ENCODE peak calls at places on chromosomes 7 and 10, in nine cellular contexts. B is heart right ventricle; G is iPS DF 6.9; L is Panc1; F is transverse colon; N is naive thymus-derived CD4-positive, alpha-beta T cell; X is right lobe of liver; Q is MM.1S; Z is mesendoderm. W is an unnamed sample. For H3K36me3 and H3K4me1, the result is how much of the 10 kb centered on the place peaks cover.

GRCh38 chr10:73625004-73625883 is 16.0 kb downstream of the MYOZ1 start:
- DNase-seq in L (no peak), Q (peak), F (peak), B (peak), X (peak), G (no peak), Z (peak), N (peak), W (peak)

GRCh38 chr10:43361532-43362190 is 9.8 kb upstream of the FXYD4 start:
- DNase-seq in Q (no peak), N (no peak), B (no peak), G (no peak), L (no peak), Z (no peak), F (no peak), X (no peak), W (no peak)

GRCh38 chr10:23106508-23106907 is 11.1 kb downstream of the MSRB2 start:
- DNase-seq in X (no peak), F (no peak), L (no peak), N (no peak), G (no peak), B (no peak), Z (no peak), Q (no peak), W (no peak)

GRCh38 chr7:108045154-108045553 is 42.2 kb upstream of the LAMB1 start:
- DNase-seq in F (no peak), L (no peak), Q (no peak), X (no peak), N (no peak), Z (no peak), G (no peak), B (no peak), W (no peak)

GRCh38 chr7:22219036-22219435 is 137.9 kb downstream of the RAPGEF5 start:
- DNase-seq in X (no peak), Q (no peak), Z (no peak), L (no peak), B (no peak), G (no peak), F (no peak), N (no peak), W (no peak)

GRCh38 chr7:81819861-81820260 is 50.0 kb upstream of the HGF start:
- DNase-seq in X (no peak), L (no peak), F (no peak), Z (no peak), Q (no peak), B (no peak), G (no peak), N (no peak), W (no peak)

GRCh38 chr10:79449181-79450146 is 4.0 kb upstream of the ZCCHC24 start:
- DNase-seq in F (no peak), L (no peak), N (no peak), Z (peak), B (no peak), X (peak), G (no peak), Q (no peak), W (no peak)

GRCh38 chr10:102504179-102504975 is 605 bp downstream of the SUFU start:
- DNase-seq in Z (peak), Q (peak), X (peak), G (peak), F (peak), N (peak), B (peak), L (no peak), W (peak)

GRCh38 chr7:71106226-71106625 is 25.7 kb upstream of the GALNT17 start:
- DNase-seq in F (no peak), B (no peak), X (no peak), G (no peak), Z (peak), N (no peak), L (no peak), Q (no peak), W (no peak)

GRCh38 chr10:23610626-23611307 is 171.9 kb downstream of the OTUD1 start:
- DNase-seq in Z (no peak), F (no peak), Q (no peak), L (no peak), G (no peak), X (no peak), N (no peak), B (no peak), W (no peak)

GRCh38 chr7:136386876-136387275 is 409.7 kb upstream of the MTPN start:
- DNase-seq in F (no peak), Q (no peak), X (no peak), G (no peak), Z (no peak), B (no peak), L (no peak), N (no peak), W (no peak)

GRCh38 chr7:99514050-99514449 is 9.6 kb downstream of the ZKSCAN5 start:
- DNase-seq in L (no peak), G (no peak), Z (no peak), N (no peak), X (no peak), F (no peak), B (no peak), Q (peak), W (no peak)

GRCh38 chr10:7855205-7855604 is 36.9 kb downstream of the TAF3 start:
- DNase-seq in X (no peak), Z (peak), G (no peak), N (no peak), L (no peak), F (no peak), Q (no peak), B (no peak), W (no peak)

GRCh38 chr10:124671486-124672075 is 72.6 kb downstream of the FAM53B start:
- DNase-seq in X (no peak), F (no peak), B (peak), N (peak), Q (no peak), L (no peak), G (no peak), Z (peak), W (no peak)

GRCh38 chr7:17556247-17556646 is 257.8 kb downstream of the AHR start:
- DNase-seq in Q (peak), L (no peak), N (no peak), X (no peak), F (no peak), G (no peak), Z (no peak), B (no peak), W (no peak)

GRCh38 chr7:45120-46090 is 147.0 kb upstream of the FAM20C start:
- DNase-seq in Q (no peak), G (no peak), N (no peak), Z (no peak), F (peak), B (no peak), X (no peak), L (no peak), W (no peak)

GRCh38 chr7:47654672-47655340 is 72.9 kb upstream of the TNS3 start:
- DNase-seq in Q (no peak), F (no peak), X (no peak), N (no peak), Z (no peak), B (no peak), L (no peak), G (no peak), W (no peak)

GRCh38 chr7:9097565-9098060 is 664.2 kb downstream of the NXPH1 start:
- DNase-seq in L (no peak), Z (no peak), F (no peak), B (no peak), Q (no peak), N (no peak), X (no peak), G (no peak), W (no peak)

GRCh38 chr10:61757525-61758397 is 95.0 kb downstream of the CABCOCO1 start:
- DNase-seq in B (no peak), Q (no peak), G (no peak), N (no peak), Z (no peak), X (no peak), F (peak), L (no peak), W (peak)

GRCh38 chr10:19702215-19702614 is 114.0 kb upstream of the PLXDC2 start:
- DNase-seq in B (no peak), Q (no peak), X (no peak), N (no peak), F (no peak), G (no peak), L (no peak), Z (no peak), W (no peak)

GRCh38 chr10:117609095-117609821 is 66.7 kb downstream of the EMX2 start:
- DNase-seq in Q (no peak), L (peak), Z (no peak), B (peak), G (no peak), N (no peak), F (no peak), X (no peak), W (no peak)

GRCh38 chr7:73871163-73872011 is 10.4 kb downstream of the TMEM270 start:
- DNase-seq in X (peak), G (no peak), L (no peak), F (peak), Z (no peak), Q (no peak), B (peak), N (no peak), W (peak)

GRCh38 chr7:94391716-94392390 is 2.8 kb upstream of the COL1A2 start:
- DNase-seq in B (no peak), G (no peak), Z (peak), X (no peak), N (peak), F (no peak), L (no peak), Q (peak), W (no peak)

GRCh38 chr7:150940446-150941102 is 37.5 kb downstream of the KCNH2 start:
- DNase-seq in Q (no peak), F (no peak), G (no peak), Z (no peak), N (no peak), X (no peak), B (no peak), L (no peak), W (no peak)

GRCh38 chr7:16543456-16543855 is 16.8 kb downstream of the LRRC72 start:
- DNase-seq in L (no peak), Q (no peak), N (no peak), X (no peak), Z (peak), F (no peak), G (no peak), B (no peak), W (no peak)

GRCh38 chr10:10508241-10508640 is 509.4 kb upstream of the CELF2 start:
- DNase-seq in F (no peak), G (no peak), Z (no peak), X (no peak), B (no peak), L (no peak), N (no peak), Q (no peak), W (no peak)

GRCh38 chr10:121698336-121698735 is 100.1 kb upstream of the FGFR2 start:
- DNase-seq in L (no peak), F (no peak), B (no peak), Z (no peak), G (no peak), X (no peak), N (no peak), Q (no peak), W (no peak)

GRCh38 chr7:55486991-55487390 is 85.3 kb downstream of the VOPP1 start:
- DNase-seq in N (no peak), Q (no peak), X (no peak), L (no peak), Z (no peak), B (no peak), G (no peak), F (no peak), W (no peak)
- H3K36me3 ChIP-seq in N (under half), Q (under half), X (under half), L (under half), Z (under half), B (under half), G (under half), F (under half), W (under half)

GRCh38 chr7:43749383-43749940 is 9.0 kb upstream of the BLVRA start:
- DNase-seq in G (no peak), Z (no peak), X (no peak), L (no peak), F (no peak), B (no peak), Q (no peak), N (no peak), W (no peak)

GRCh38 chr7:43753401-43753800 is 5.1 kb upstream of the BLVRA start:
- DNase-seq in N (no peak), Z (no peak), B (no peak), X (no peak), F (no peak), L (no peak), G (no peak), Q (no peak), W (no peak)

GRCh38 chr7:43747703-43748102 is 10.8 kb upstream of the BLVRA start:
- DNase-seq in Q (no peak), N (no peak), B (no peak), L (no peak), G (no peak), Z (no peak), F (no peak), X (no peak), W (no peak)

GRCh38 chr7:43752411-43752810 is 6.1 kb upstream of the BLVRA start:
- DNase-seq in Z (no peak), X (no peak), G (no peak), Q (peak), L (no peak), N (no peak), B (no peak), F (no peak), W (no peak)

GRCh38 chr7:43750016-43750887 is 8.2 kb upstream of the BLVRA start:
- DNase-seq in L (no peak), B (no peak), Z (peak), N (no peak), X (no peak), Q (no peak), F (no peak), G (no peak), W (no peak)
- H3K4me1 ChIP-seq in L (under half), B (under half), Z (under half), N (under half), X (under half), Q (under half), F (under half), G (under half), W (under half)

DNA sequence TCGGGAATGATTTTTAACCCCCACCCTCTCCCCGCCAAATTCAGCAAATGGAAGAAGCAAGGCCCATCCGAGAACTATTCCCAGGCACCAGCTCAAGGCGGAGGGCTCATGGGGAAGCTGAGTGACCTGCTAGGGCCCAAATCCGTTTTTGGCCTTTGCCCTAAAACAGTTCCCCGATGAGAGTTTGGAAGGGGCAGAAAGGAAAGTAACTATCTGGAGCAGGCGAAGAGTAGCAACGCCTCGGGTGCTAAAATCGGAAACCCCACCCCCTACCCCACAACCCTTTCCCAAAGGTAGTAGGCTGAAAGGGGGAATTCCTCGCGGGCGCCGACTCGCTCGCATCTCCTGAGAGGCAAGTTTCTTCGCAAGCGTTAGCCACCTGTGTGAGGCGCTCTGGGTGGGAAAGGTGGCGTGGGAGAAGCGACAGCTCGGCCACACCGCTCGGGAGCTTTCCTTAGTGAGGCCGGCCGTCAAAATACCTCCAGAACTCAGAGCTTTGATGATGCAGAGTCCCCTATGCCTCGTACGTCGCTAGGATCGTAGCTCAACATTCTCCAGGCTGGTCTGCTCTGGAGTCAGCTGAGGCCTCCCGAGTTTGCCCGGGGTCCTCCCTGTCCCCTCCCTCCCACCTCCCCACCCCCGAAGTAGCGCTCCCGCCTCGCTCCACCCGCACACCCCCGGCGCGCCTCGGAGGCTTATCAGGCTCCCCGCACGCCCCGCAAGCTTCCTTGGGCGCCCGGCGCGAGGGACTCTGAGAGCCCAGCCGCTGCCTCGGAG is 638 bp upstream of the PRKG1 start:
- DNase-seq in G (no peak), Z (peak), N (no peak), F (peak), X (no peak), L (no peak), Q (peak), B (peak), W (no peak)
- H3K27ac ChIP-seq in G (no peak), Z (no peak), N (no peak), F (peak), X (peak), L (no peak), Q (no peak), B (peak), W (peak)

DNA sequence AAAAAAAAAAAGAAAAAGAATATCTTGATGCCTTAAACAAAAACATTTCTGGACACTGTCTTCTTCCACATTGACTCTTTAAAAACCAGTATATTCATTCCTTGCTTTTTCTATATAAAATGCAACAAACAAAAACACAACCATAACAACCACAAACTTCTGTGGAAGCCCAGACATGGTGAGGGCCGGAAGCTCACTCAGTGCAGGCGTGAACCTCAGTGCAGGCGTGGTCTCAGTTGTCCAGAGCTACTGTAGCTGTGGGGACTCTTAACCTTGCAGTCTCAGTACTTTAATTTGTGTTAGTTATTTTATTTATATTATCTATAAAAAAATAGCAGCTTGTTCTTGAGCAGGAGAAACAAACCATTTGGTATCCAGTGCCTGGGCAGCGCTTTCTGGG is 131.8 kb downstream of the DOCK1 start:
- DNase-seq in G (no peak), X (no peak), N (no peak), F (no peak), Q (no peak), Z (no peak), B (no peak), L (no peak), W (no peak)
- H3K36me3 ChIP-seq in G (under half), X (under half), N (under half), F (under half), Q (under half), Z (under half), B (under half), L (under half), W (under half)

DNA sequence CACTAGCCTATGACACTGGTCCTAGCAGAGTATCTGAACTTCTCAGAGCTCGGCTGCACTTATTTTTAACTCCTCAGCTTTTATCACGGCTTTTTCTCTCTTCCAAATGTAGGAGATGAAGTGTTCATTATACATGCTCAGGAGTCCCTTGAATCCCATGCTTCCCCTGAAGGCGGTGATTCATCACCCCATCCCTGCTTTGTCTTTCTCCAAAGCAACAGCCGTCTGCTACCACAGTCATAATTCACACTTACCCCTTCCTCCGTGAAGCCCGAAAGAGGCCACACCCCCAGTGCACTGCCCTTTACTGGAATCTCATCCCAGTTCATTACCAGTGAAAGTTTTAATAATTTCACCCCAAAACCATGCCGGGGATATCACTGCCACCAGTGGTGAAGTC is 301.5 kb upstream of the SHH start:
- DNase-seq in B (no peak), Q (no peak), X (no peak), L (no peak), F (no peak), N (no peak), G (no peak), Z (peak), W (no peak)
- H3K4me1 ChIP-seq in B (under half), Q (under half), X (under half), L (under half), F (under half), N (under half), G (under half), Z (under half), W (under half)

GRCh38 chr7:142940968-142941535 is 1.8 kb downstream of the LLCFC1 start:
- DNase-seq in F (no peak), L (no peak), B (no peak), G (no peak), Z (no peak), X (no peak), N (no peak), Q (no peak), W (no peak)

GRCh38 chr7:142939226-142939910 is at the start of gene LLCFC1:
- DNase-seq in N (no peak), F (no peak), B (no peak), Q (no peak), Z (peak), L (no peak), X (no peak), G (peak), W (peak)

GRCh38 chr7:142941541-142941940 is 2.3 kb downstream of the LLCFC1 start:
- DNase-seq in F (no peak), X (no peak), L (no peak), Z (no peak), N (no peak), G (no peak), Q (no peak), B (no peak), W (no peak)

GRCh38 chr7:142935941-142936565 is 2.5 kb upstream of the TRPV5 start:
- DNase-seq in X (no peak), N (no peak), F (no peak), Z (no peak), L (no peak), Q (no peak), G (no peak), B (no peak), W (no peak)

DNA sequence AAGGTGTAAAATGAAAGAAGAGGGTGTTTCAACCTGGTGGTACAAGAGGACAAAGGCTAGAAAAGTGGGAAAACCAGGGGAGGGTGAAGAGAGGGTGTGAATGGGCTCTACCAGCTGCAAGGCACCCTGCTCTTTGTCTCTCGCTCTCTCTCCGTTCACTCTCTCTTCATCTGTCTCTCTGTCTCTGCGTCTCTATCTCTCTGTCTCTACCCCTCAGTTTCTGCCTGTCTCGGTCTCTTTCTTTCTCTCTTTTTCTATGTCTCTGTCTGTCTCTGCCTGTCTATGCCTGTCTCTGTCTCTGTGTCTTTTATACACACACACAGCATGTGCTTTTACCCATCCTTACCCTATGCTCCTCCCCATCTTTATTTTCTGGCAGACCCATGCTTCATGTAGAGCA is 673 bp upstream of the LLCFC1 start:
- DNase-seq in L (no peak), Q (no peak), X (no peak), F (no peak), B (no peak), Z (no peak), N (no peak), G (no peak), W (no peak)
- H3K27ac ChIP-seq in L (no peak), Q (no peak), X (no peak), F (no peak), B (no peak), Z (no peak), N (no peak), G (no peak), W (no peak)

DNA sequence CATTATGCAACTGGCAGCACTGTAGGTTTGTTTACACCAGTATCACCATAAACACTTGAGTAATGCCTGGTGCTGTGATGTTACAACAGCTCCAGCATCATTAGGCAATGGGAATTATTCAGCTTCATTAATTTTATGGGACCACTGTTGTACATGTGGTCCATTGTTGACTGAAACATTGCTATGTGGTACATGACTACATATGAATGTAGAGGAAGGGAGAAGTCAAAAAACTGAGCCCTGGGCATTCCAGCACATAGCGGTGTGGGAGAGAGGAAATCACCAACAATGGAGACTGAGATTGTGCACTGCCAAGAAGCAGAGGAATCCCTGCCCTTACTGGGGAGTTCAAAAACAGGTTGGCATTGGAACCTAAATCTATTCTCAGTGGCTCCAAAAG is 89.0 kb downstream of the TRIM24 start:
- DNase-seq in Z (no peak), Q (no peak), F (no peak), N (no peak), G (no peak), B (no peak), X (no peak), L (no peak), W (no peak)
- H3K36me3 ChIP-seq in Z (under half), Q (under half), F (under half), N (under half), G (under half), B (under half), X (under half), L (under half), W (under half)

GRCh38 chr10:69215405-69216176 is 4.5 kb upstream of the HKDC1 start:
- DNase-seq in F (no peak), L (no peak), X (no peak), G (no peak), N (peak), B (no peak), Q (peak), Z (no peak), W (peak)
- H3K4me1 ChIP-seq in F (under half), L (under half), X (under half), G (under half), N (under half), B (under half), Q (under half), Z (under half), W (under half)